ENCODE peak calls at places on chromosome 13, in five cellular contexts. L is HepG2, H is K562, K is A549, G is H1. C is an unnamed sample.
A peak's percentile ranks its signal among the peaks of the same experiment; 100 is the strongest.

GRCh38 chr13:80022146-80022545 is 318.8 kb downstream of the SPRY2 start:
- DNase-seq in H (no peak), G (no peak), L (no peak), K (no peak), C (no peak)

GRCh38 chr13:58876473-58876872 is 1244.9 kb downstream of the PCDH17 start:
- DNase-seq in L (no peak), K (no peak), G (no peak), H (no peak), C (no peak)

GRCh38 chr13:112674412-112675383 is 15.1 kb upstream of the ATP11A start:
- DNase-seq in H (no peak), G (no peak), K (no peak), L (no peak), C (no peak)

GRCh38 chr13:64546371-64546770 is 2683.8 kb downstream of the PCDH9 start:
- DNase-seq in L (no peak), H (no peak), G (no peak), K (no peak), C (no peak)

GRCh38 chr13:33303885-33304284 is 18.3 kb upstream of the STARD13 start:
- DNase-seq in G (no peak), L (no peak), K (no peak), H (no peak), C (no peak)

GRCh38 chr13:34931572-34931971 is 10.5 kb upstream of the NBEA start:
- DNase-seq in L (peak; percentile 18), K (no peak), H (no peak), G (no peak), C (no peak)

GRCh38 chr13:84413016-84413415 is 530.7 kb upstream of the SLITRK1 start:
- DNase-seq in K (no peak), G (no peak), L (no peak), H (no peak), C (no peak)

GRCh38 chr13:93522486-93522885 is 295.9 kb downstream of the GPC6 start:
- DNase-seq in G (no peak), L (no peak), K (no peak), H (no peak), C (no peak)

GRCh38 chr13:28100149-28101121 is at the start of gene FLT3:
- DNase-seq in K (peak; percentile 10), L (no peak), H (peak; percentile 8), G (peak; percentile 49), C (no peak)

GRCh38 chr13:61144834-61145593 is 270.6 kb downstream of the PCDH20 start:
- DNase-seq in K (no peak), G (no peak), H (no peak), L (no peak), C (no peak)

GRCh38 chr13:112781881-112782361 is 92.1 kb downstream of the ATP11A start:
- DNase-seq in K (no peak), L (no peak), H (no peak), G (no peak), C (no peak)

GRCh38 chr13:110799246-110800236 is 86.0 kb downstream of the ING1 start:
- DNase-seq in K (no peak), H (no peak), L (no peak), G (no peak), C (no peak)

GRCh38 chr13:28494537-28494860 is 429 bp downstream of the FLT1 start:
- DNase-seq in K (no peak), G (no peak), L (no peak), H (no peak), C (no peak)

GRCh38 chr13:33126909-33127607 is 110.8 kb downstream of the KL start:
- DNase-seq in G (no peak), L (no peak), H (no peak), K (no peak), C (no peak)

GRCh38 chr13:75418997-75419396 is 63.0 kb downstream of the TBC1D4 start:
- DNase-seq in G (no peak), K (no peak), L (no peak), H (no peak), C (no peak)

GRCh38 chr13:73767747-73768315 is 366.4 kb downstream of the KLF12 start:
- DNase-seq in H (peak; percentile 8), L (peak; percentile 9), K (no peak), G (no peak), C (no peak)

GRCh38 chr13:34750078-34750703 is 191.9 kb upstream of the NBEA start:
- DNase-seq in G (no peak), L (no peak), H (no peak), K (no peak), C (no peak)

GRCh38 chr13:77331421-77331820 is 4.5 kb upstream of the MYCBP2 start:
- DNase-seq in K (no peak), H (no peak), L (no peak), G (no peak), C (no peak)

GRCh38 chr13:28046981-28047380 is 53.4 kb downstream of the FLT3 start:
- DNase-seq in G (no peak), K (no peak), H (no peak), L (no peak), C (no peak)

GRCh38 chr13:84362777-84363176 is 480.5 kb upstream of the SLITRK1 start:
- DNase-seq in G (no peak), H (no peak), L (no peak), K (no peak), C (no peak)

GRCh38 chr13:51286135-51287002 is 53.1 kb upstream of the SERPINE3 start:
- DNase-seq in K (peak; percentile 31), G (peak; percentile 63), H (peak; percentile 57), L (peak; percentile 39), C (peak; percentile 7)

GRCh38 chr13:43799191-43799590 is 12.4 kb upstream of the ENOX1 start:
- DNase-seq in K (no peak), G (no peak), L (no peak), H (no peak), C (no peak)

GRCh38 chr13:64640002-64640401 is 2590.1 kb downstream of the PCDH9 start:
- DNase-seq in K (peak; percentile 8), H (no peak), L (no peak), G (no peak), C (no peak)

GRCh38 chr13:84653915-84654534 is 771.8 kb upstream of the SLITRK1 start:
- DNase-seq in G (no peak), H (no peak), L (no peak), K (no peak), C (no peak)

GRCh38 chr13:95536629-95537241 is 15.8 kb upstream of the CLDN10 start:
- DNase-seq in K (no peak), G (no peak), L (no peak), H (no peak), C (no peak)

GRCh38 chr13:75762967-75763366 is 126.8 kb downstream of the LMO7 start:
- DNase-seq in K (no peak), G (no peak), L (peak; percentile 26), H (no peak), C (peak; percentile 24)

GRCh38 chr13:111491021-111491420 is 170.6 kb downstream of the TEX29 start:
- DNase-seq in L (no peak), H (no peak), G (no peak), K (no peak), C (no peak)

GRCh38 chr13:20349564-20350379 is 117.7 kb upstream of the GJB6 start:
- DNase-seq in K (no peak), H (no peak), G (no peak), L (no peak), C (no peak)

GRCh38 chr13:28268800-28269223 is 130.5 kb downstream of the PAN3 start:
- DNase-seq in K (no peak), H (no peak), G (no peak), L (no peak), C (peak; percentile 94)

GRCh38 chr13:104297075-104297474 is 1230.9 kb upstream of the SLC10A2 start:
- DNase-seq in H (no peak), K (no peak), G (no peak), L (no peak), C (no peak)

GRCh38 chr13:90302113-90302512 is 1045.4 kb upstream of the MIR17HG start:
- DNase-seq in G (no peak), K (no peak), H (no peak), L (no peak), C (no peak)

GRCh38 chr13:111904701-111905608 is 162.0 kb upstream of the SOX1 start:
- DNase-seq in H (peak; percentile 73), K (no peak), G (no peak), L (no peak), C (no peak)

GRCh38 chr13:111049791-111050538 is 65.1 kb upstream of the ARHGEF7 start:
- DNase-seq in L (no peak), K (no peak), G (no peak), H (peak; percentile 35), C (no peak)

GRCh38 chr13:101903890-101904289 is 451.4 kb downstream of the ITGBL1 start:
- DNase-seq in H (no peak), G (no peak), K (no peak), L (no peak), C (no peak)

GRCh38 chr13:40179421-40179820 is 487.0 kb downstream of the FOXO1 start:
- DNase-seq in G (no peak), H (no peak), K (no peak), L (no peak), C (no peak)
- TF ChIP-seq HDAC2 in G (no peak), H (no peak), K (no peak), L (no peak), C (no peak)

DNA sequence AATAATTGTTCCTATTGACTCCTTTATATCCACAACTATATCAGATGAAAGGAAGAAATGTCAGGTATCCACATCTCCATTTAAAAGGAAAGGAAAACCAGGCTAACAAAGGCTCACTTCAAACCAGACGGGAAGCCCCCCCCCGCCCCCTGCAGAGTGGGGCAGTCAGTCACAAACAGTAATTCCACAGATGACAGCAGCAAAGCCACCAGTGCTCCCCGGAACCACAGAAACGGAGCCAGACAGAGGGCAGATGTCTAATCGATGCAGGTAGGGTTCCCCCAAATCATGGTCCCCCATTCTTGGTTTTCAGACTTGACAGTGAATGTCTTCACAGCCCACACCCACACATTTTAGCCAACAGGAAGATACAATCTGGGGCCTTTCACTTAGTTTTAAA is 100.8 kb downstream of the STK24 start:
- DNase-seq in L (no peak), H (no peak), G (no peak), K (no peak), C (no peak)
- TF ChIP-seq RAD21 in L (no peak), H (no peak), G (no peak), K (no peak), C (no peak)

DNA sequence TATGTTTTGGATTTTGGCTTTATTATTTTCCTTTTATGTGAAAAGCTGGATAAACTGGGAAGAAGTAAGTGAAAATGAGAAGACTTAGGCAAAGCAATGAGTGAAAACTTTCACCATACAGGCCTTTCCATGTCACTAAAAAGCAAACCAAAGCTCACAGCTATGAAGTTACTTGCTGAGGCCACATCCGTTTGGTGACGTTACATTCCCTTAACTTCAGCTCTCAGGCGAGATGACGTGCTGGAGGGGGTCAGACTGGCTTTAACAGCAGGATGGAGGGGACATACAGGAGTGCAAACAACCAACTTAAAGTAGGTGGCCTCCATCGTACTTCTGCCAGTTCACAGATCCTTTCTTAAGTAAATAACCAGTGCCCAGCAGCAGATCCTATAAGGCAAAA is 522.3 kb downstream of the MYO16 start:
- DNase-seq in K (no peak), G (no peak), H (no peak), L (no peak), C (no peak)
- TF ChIP-seq HDAC2 in K (no peak), G (no peak), H (no peak), L (no peak), C (no peak)

GRCh38 chr13:30616927-30617314 is 799 bp upstream of the USPL1 start:
- DNase-seq in G (peak; percentile 17), H (peak; percentile 40), L (peak; percentile 90), K (peak; percentile 49), C (peak; percentile 61)
- TF ChIP-seq RAD21 in G (no peak), H (no peak), L (no peak), K (no peak), C (no peak)